ENCODE peak calls at places on chromosomes 16 and 17, in four cellular contexts. One of them, this sample, is unnamed.

GRCh38 chr17:50955160-50955559 is 89.0 kb upstream of the TOB1 start:
- DNase-seq in K562: no peak
- DNase-seq in GM12878: no peak
- DNase-seq in H1: no peak
- DNase-seq in this sample: no peak

GRCh38 chr17:74608511-74608910 is 15.0 kb downstream of the CD300E start:
- DNase-seq in K562: no peak
- DNase-seq in H1: no peak
- DNase-seq in GM12878: no peak
- DNase-seq in this sample: no peak

GRCh38 chr17:1070411-1070810 is 73.5 kb downstream of the TIMM22 start:
- DNase-seq in H1: no peak
- DNase-seq in GM12878: no peak
- DNase-seq in K562: no peak
- DNase-seq in this sample: no peak

GRCh38 chr17:4074831-4075495 is 67.9 kb downstream of the ZZEF1 start:
- DNase-seq in H1: no peak
- DNase-seq in K562: peak; percentile 34
- DNase-seq in GM12878: peak; percentile 25
- DNase-seq in this sample: peak; percentile 46

GRCh38 chr16:21638573-21638975 is 13.8 kb downstream of the IGSF6 start:
- DNase-seq in H1: no peak
- DNase-seq in K562: no peak
- DNase-seq in GM12878: no peak
- DNase-seq in this sample: peak; percentile 91

GRCh38 chr17:58487589-58488427 is at the start of gene HSF5:
- DNase-seq in H1: peak; percentile 66
- DNase-seq in GM12878: no peak
- DNase-seq in K562: no peak
- DNase-seq in this sample: no peak

GRCh38 chr17:83176272-83176955 is 97.0 kb downstream of the METRNL start:
- DNase-seq in GM12878: no peak
- DNase-seq in K562: no peak
- DNase-seq in H1: peak; percentile 20
- DNase-seq in this sample: no peak

GRCh38 chr16:23704772-23705516 is 8.1 kb downstream of the ERN2 start:
- DNase-seq in GM12878: no peak
- DNase-seq in H1: no peak
- DNase-seq in K562: no peak
- DNase-seq in this sample: no peak

GRCh38 chr16:4660454-4661007 is 32.8 kb upstream of the NUDT16L1 start:
- DNase-seq in H1: no peak
- DNase-seq in K562: no peak
- DNase-seq in GM12878: no peak
- DNase-seq in this sample: peak; percentile 84

GRCh38 chr16:49049191-49049590 is 232.4 kb downstream of the CBLN1 start:
- DNase-seq in H1: no peak
- DNase-seq in GM12878: no peak
- DNase-seq in K562: no peak
- DNase-seq in this sample: no peak

GRCh38 chr16:66390346-66391108 is 24.0 kb downstream of the CDH5 start:
- DNase-seq in GM12878: no peak
- DNase-seq in H1: no peak
- DNase-seq in K562: no peak
- DNase-seq in this sample: no peak

GRCh38 chr17:9110501-9110900 is 89.2 kb downstream of the NTN1 start:
- DNase-seq in GM12878: no peak
- DNase-seq in H1: no peak
- DNase-seq in K562: no peak
- DNase-seq in this sample: no peak

GRCh38 chr16:72468582-72468981 is 296.6 kb upstream of the PMFBP1 start:
- DNase-seq in K562: peak; percentile 4
- DNase-seq in GM12878: no peak
- DNase-seq in H1: no peak
- DNase-seq in this sample: peak; percentile 68

GRCh38 chr16:8641671-8642070 is 20.2 kb downstream of the METTL22 start:
- DNase-seq in H1: no peak
- DNase-seq in K562: no peak
- DNase-seq in GM12878: no peak
- DNase-seq in this sample: no peak

GRCh38 chr17:49616086-49616485 is 40.4 kb downstream of the NXPH3 start:
- DNase-seq in K562: peak; percentile 14
- DNase-seq in GM12878: no peak
- DNase-seq in H1: no peak
- DNase-seq in this sample: no peak

GRCh38 chr16:80176114-80176513 is 364.7 kb upstream of the DYNLRB2 start:
- DNase-seq in K562: no peak
- DNase-seq in GM12878: no peak
- DNase-seq in H1: no peak
- DNase-seq in this sample: no peak

GRCh38 chr17:4004517-4005295 is 40.5 kb upstream of the ATP2A3 start:
- DNase-seq in K562: peak; percentile 80
- DNase-seq in GM12878: peak; percentile 5
- DNase-seq in H1: peak; percentile 88
- DNase-seq in this sample: peak; percentile 63

GRCh38 chr16:3054965-3055733 is 8.8 kb downstream of the MMP25 start:
- DNase-seq in K562: no peak
- DNase-seq in H1: no peak
- DNase-seq in GM12878: no peak
- DNase-seq in this sample: no peak

GRCh38 chr16:22736791-22737190 is 77.2 kb upstream of the HS3ST2 start:
- DNase-seq in H1: no peak
- DNase-seq in K562: no peak
- DNase-seq in GM12878: no peak
- DNase-seq in this sample: no peak

GRCh38 chr17:18362509-18363020 is 785 bp downstream of the SHMT1 start:
- DNase-seq in K562: peak; percentile 21
- DNase-seq in GM12878: no peak
- DNase-seq in H1: peak; percentile 54
- DNase-seq in this sample: peak; percentile 76

DNA sequence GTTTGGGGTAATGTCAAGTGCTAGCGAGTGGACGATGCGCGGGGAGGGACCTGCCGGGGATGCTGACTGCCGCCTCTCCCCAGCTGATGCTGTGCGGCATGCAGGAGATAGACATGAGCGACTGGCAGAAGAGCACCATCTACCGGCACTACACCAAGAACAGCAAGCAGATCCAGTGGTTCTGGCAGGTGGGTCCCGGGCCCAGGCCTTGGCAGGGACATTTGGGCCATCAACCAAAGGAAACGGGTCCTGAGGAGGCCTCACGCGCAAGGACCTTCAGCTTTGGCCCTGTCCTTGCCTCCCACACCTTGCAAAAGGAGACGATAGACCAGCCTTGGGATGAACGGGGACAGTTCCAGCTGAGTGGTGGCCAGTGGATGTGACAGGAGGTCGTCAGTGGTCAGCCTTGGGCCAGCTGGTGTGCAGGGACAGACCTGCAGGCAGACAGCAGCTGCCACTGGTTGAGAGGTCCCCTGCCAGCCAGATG is 13.6 kb upstream of the CLEC18A start:
- DNase-seq in H1: no peak
- DNase-seq in K562: peak; percentile 40
- DNase-seq in GM12878: no peak
- DNase-seq in this sample: peak; percentile 50
- TF ChIP-seq RFX5 in H1: no peak
- TF ChIP-seq RFX5 in K562: no peak
- TF ChIP-seq RFX5 in GM12878: no peak
- TF ChIP-seq RFX5 in this sample: no peak

DNA sequence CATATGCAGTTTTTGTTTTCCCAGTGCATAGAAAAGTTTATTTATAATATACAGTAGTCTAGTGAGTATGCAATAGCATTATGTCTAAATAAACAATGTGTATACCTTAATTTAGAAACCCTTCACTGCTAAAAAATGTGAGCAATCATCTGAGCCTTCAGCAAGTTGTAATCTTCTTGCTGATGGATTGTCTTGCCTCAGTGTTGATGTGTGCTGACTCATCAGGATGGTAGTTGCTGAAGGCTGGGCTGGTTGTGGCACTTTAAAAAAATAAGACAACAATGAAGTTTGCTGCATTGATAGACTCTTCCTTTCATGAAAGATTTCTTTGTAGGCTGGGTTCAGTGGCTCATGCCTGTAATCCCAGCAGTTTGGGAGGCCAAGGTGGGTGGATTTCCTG is 13.9 kb upstream of the CAPNS2 start:
- DNase-seq in K562: no peak
- DNase-seq in GM12878: no peak
- DNase-seq in H1: no peak
- DNase-seq in this sample: no peak
- TF ChIP-seq HDAC6 in K562: no peak
- TF ChIP-seq HDAC6 in GM12878: no peak
- TF ChIP-seq HDAC6 in H1: no peak
- TF ChIP-seq HDAC6 in this sample: no peak

GRCh38 chr17:81398170-81398854 is 3.1 kb downstream of the BAHCC1 start:
- DNase-seq in GM12878: no peak
- DNase-seq in K562: no peak
- DNase-seq in H1: no peak
- DNase-seq in this sample: no peak
- TF ChIP-seq RFX5 in GM12878: no peak
- TF ChIP-seq RFX5 in K562: no peak
- TF ChIP-seq RFX5 in H1: no peak
- TF ChIP-seq RFX5 in this sample: no peak

GRCh38 chr16:75491876-75492275 is 3.4 kb downstream of the CHST6 start:
- DNase-seq in H1: no peak
- DNase-seq in GM12878: no peak
- DNase-seq in K562: no peak
- DNase-seq in this sample: no peak
- TF ChIP-seq HDAC6 in H1: no peak
- TF ChIP-seq HDAC6 in GM12878: no peak
- TF ChIP-seq HDAC6 in K562: no peak
- TF ChIP-seq HDAC6 in this sample: no peak

GRCh38 chr17:68172461-68172954 is 75.3 kb upstream of the AMZ2 start:
- DNase-seq in GM12878: no peak
- DNase-seq in H1: peak; percentile 87
- DNase-seq in K562: peak; percentile 34
- DNase-seq in this sample: peak; percentile 67

GRCh38 chr17:68175416-68175815 is 72.4 kb upstream of the AMZ2 start:
- DNase-seq in K562: no peak
- DNase-seq in GM12878: no peak
- DNase-seq in H1: peak; percentile 24
- DNase-seq in this sample: no peak

GRCh38 chr17:68178831-68179230 is 69.0 kb upstream of the AMZ2 start:
- DNase-seq in H1: no peak
- DNase-seq in K562: no peak
- DNase-seq in GM12878: no peak
- DNase-seq in this sample: no peak

GRCh38 chr17:68175905-68176304 is 71.9 kb upstream of the AMZ2 start:
- DNase-seq in K562: no peak
- DNase-seq in GM12878: no peak
- DNase-seq in H1: peak; percentile 26
- DNase-seq in this sample: no peak

DNA sequence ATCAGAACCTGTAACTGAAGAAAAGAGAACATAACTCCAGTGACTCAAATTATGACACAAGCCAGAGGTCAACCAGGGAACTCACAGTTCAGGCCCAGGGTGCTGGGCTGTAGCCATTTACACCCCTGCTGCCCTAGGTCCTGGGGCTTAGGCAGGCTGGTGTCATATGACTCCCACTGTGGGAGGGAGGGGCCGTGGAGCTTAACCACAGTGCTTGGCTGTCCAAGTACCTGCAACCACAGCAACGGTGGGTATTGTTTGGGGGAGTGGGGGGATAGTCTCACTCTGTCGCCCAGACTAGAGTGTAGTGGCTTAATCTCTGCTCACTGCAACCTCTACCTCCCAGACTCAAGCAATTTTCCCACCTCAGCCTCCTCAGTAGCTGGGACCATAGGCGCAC is 71.1 kb upstream of the AMZ2 start:
- DNase-seq in K562: no peak
- DNase-seq in H1: peak; percentile 27
- DNase-seq in GM12878: no peak
- DNase-seq in this sample: no peak
- TF ChIP-seq RFX5 in K562: no peak
- TF ChIP-seq RFX5 in H1: no peak
- TF ChIP-seq RFX5 in GM12878: no peak
- TF ChIP-seq RFX5 in this sample: no peak